ENCODE peak calls at places on chromosomes 3 and 15, in seven cellular contexts. L, V, W, M, A, U and T are unnamed samples. For H3F3A, the result is how much of the 10 kb centered on the place peaks cover.

GRCh38 chr3:39855517-39855916 is 46.1 kb downstream of the MYRIP start:
- DNase-seq in A (no peak), W (no peak), M (no peak), U (no peak), V (no peak), L (no peak), T (no peak)

GRCh38 chr3:4584537-4585249 is 91.5 kb downstream of the ITPR1 start:
- DNase-seq in V (no peak), M (no peak), W (peak), L (no peak), A (no peak), U (no peak), T (no peak)

GRCh38 chr3:148540266-148540665 is 157.4 kb upstream of the AGTR1 start:
- DNase-seq in W (no peak), U (no peak), V (no peak), L (no peak), A (no peak), M (no peak), T (no peak)

GRCh38 chr3:44000586-44000985 is 241.1 kb upstream of the TOPAZ1 start:
- DNase-seq in W (peak), V (no peak), M (peak), L (no peak), A (peak), U (no peak), T (no peak)

GRCh38 chr3:3081659-3082546 is 28.3 kb downstream of the IL5RA start:
- DNase-seq in U (no peak), M (no peak), V (no peak), A (no peak), L (peak), W (no peak), T (no peak)

GRCh38 chr15:39028069-39028468 is 463.5 kb upstream of the RASGRP1 start:
- DNase-seq in V (no peak), U (no peak), W (peak), L (no peak), A (peak), M (no peak), T (no peak)

GRCh38 chr3:172958565-172958964 is 182.5 kb downstream of the SPATA16 start:
- DNase-seq in W (no peak), M (no peak), A (no peak), V (no peak), L (no peak), U (no peak), T (no peak)

GRCh38 chr15:45704329-45705249 is 69.8 kb downstream of the SQOR start:
- DNase-seq in L (no peak), M (no peak), A (no peak), U (peak), W (peak), V (peak), T (peak)

GRCh38 chr3:66372681-66373350 is 128.0 kb downstream of the LRIG1 start:
- DNase-seq in U (no peak), L (no peak), W (peak), M (no peak), A (peak), V (peak), T (peak)

GRCh38 chr15:38899300-38899699 is 334.7 kb upstream of the RASGRP1 start:
- DNase-seq in W (peak), L (no peak), V (no peak), U (no peak), M (no peak), A (peak), T (no peak)

GRCh38 chr3:72997421-72997961 is 880 bp downstream of the PPP4R2 start:
- DNase-seq in W (peak), M (peak), V (peak), U (peak), A (peak), L (peak), T (peak)

GRCh38 chr3:127289646-127290575 is 2.1 kb upstream of the PRR20G start:
- DNase-seq in A (no peak), M (no peak), U (no peak), V (no peak), L (no peak), W (peak), T (no peak)

GRCh38 chr15:62482715-62483429 is 317.8 kb upstream of the C2CD4B start:
- DNase-seq in M (no peak), L (peak), U (peak), V (peak), A (peak), W (peak), T (peak)

GRCh38 chr15:70835415-70835814 is 18.5 kb downstream of the LARP6 start:
- DNase-seq in A (no peak), V (no peak), W (peak), L (no peak), M (no peak), U (peak), T (no peak)
- H3F3A ChIP-seq in A (under half), V (under half), W (half or more), L (under half), M (under half), U (under half), T (under half)

DNA sequence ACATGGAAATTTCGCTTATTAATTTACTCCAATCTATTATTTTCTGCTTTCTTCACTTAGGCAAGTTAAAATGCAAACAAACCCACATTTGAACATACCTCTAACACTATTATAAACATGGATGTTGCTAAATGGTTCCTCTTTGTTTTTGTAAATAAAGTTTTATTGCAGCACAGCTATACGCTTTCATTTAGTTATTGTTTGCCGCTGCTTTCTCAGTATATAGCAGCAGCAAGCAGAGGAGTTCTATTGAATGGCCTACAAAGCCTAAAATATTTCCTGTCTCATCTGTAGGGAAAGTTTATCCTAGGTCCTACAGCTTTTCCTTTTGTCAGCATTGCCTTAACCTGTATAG is 7.9 kb upstream of the CHD2 start:
- DNase-seq in A (no peak), M (no peak), W (no peak), V (no peak), L (no peak), U (no peak), T (no peak)
- H3F3A ChIP-seq in A (under half), M (half or more), W (half or more), V (half or more), L (under half), U (half or more), T (under half)

GRCh38 chr3:141399979-141400971 is 32.0 kb downstream of the ZBTB38 start:
- DNase-seq in M (no peak), W (peak), U (no peak), V (peak), L (peak), A (no peak), T (peak)

GRCh38 chr3:141401095-141401494 is 32.8 kb downstream of the ZBTB38 start:
- DNase-seq in U (no peak), A (no peak), V (no peak), L (peak), W (no peak), M (no peak), T (no peak)

GRCh38 chr3:141402476-141403171 is 34.3 kb downstream of the ZBTB38 start:
- DNase-seq in V (peak), W (peak), U (peak), M (no peak), A (peak), L (peak), T (peak)

GRCh38 chr3:141403576-141403975 is 35.3 kb downstream of the ZBTB38 start:
- DNase-seq in W (no peak), U (no peak), V (no peak), L (no peak), M (no peak), A (no peak), T (no peak)

DNA sequence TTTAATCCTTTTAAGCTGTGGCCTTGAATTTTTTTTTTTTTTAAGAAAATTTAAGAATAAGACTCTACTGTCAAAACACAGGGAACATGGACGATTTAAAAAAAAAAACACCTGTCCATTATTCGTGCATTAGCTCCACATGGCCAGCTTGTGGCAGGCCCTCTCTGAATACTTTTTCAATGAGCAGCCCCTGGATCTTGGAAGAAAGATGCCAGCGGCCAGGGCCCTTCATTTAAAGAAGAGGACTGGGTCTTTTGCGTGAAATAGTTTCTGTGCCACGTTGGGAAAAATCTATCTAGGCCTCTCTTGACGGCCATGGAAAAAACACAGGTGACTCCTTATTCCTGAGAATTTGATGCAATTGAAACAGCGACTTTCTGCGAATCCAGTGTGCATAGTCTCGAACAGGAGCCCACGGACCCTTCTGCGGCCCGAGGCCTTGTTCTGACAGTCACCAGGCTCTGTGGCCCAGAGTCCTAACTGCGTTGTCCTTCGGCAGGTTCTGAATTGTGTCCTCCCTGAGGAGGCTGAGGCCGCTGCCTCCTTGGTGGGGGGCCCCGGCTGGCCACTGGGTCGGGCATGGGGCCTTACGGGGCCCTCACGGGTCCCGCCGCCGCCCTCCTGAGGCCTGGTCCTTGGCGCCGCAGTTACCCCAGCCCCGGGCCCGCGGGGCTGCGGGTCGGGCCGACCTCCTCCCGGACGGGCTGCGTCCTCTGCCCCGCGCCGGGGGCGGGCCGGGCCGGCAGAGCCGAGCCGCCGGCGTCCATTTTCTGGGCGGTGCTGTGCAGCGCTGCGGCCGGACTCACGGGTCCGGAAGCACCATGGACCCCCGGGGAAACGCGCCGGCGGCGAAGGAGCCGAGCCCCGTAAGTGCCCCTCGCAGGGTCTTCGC is 33.5 kb downstream of the ZBTB38 start:
- DNase-seq in U (peak), W (peak), A (peak), M (no peak), L (peak), V (peak), T (peak)
- H3F3A ChIP-seq in U (under half), W (half or more), A (under half), M (under half), L (half or more), V (under half), T (under half)

GRCh38 chr3:13477946-13478345 is 2.2 kb upstream of the HDAC11 start:
- DNase-seq in U (no peak), V (no peak), M (no peak), A (no peak), W (no peak), L (no peak), T (no peak)

GRCh38 chr3:13482106-13482690 is 2.1 kb downstream of the HDAC11 start:
- DNase-seq in W (no peak), M (no peak), V (no peak), U (no peak), L (no peak), A (no peak), T (no peak)

GRCh38 chr3:13479332-13479581 is 849 bp upstream of the HDAC11 start:
- DNase-seq in V (peak), M (no peak), A (peak), W (peak), L (no peak), U (peak), T (peak)

GRCh38 chr3:13480340-13481318 is 523 bp downstream of the HDAC11 start:
- DNase-seq in V (no peak), A (no peak), W (peak), L (no peak), U (no peak), M (no peak), T (peak)

GRCh38 chr3:13479582-13480339 is at the start of gene HDAC11:
- DNase-seq in A (peak), L (peak), U (peak), M (peak), V (peak), W (peak), T (peak)
- H3F3A ChIP-seq in A (under half), L (under half), U (under half), M (under half), V (under half), W (under half), T (under half)

GRCh38 chr15:65655457-65655856 is 33.7 kb downstream of the SLC24A1 start:
- DNase-seq in V (no peak), U (peak), L (no peak), M (no peak), W (peak), A (no peak), T (no peak)

GRCh38 chr15:65663521-65663920 is 41.8 kb downstream of the SLC24A1 start:
- DNase-seq in V (no peak), M (no peak), L (no peak), A (no peak), U (no peak), W (no peak), T (no peak)

GRCh38 chr15:65659502-65660052 is 37.8 kb downstream of the SLC24A1 start:
- DNase-seq in L (no peak), V (no peak), A (peak), U (no peak), W (no peak), M (no peak), T (no peak)

GRCh38 chr15:65666257-65666656 is 44.5 kb downstream of the SLC24A1 start:
- DNase-seq in U (no peak), W (peak), L (no peak), A (peak), M (no peak), V (no peak), T (no peak)

DNA sequence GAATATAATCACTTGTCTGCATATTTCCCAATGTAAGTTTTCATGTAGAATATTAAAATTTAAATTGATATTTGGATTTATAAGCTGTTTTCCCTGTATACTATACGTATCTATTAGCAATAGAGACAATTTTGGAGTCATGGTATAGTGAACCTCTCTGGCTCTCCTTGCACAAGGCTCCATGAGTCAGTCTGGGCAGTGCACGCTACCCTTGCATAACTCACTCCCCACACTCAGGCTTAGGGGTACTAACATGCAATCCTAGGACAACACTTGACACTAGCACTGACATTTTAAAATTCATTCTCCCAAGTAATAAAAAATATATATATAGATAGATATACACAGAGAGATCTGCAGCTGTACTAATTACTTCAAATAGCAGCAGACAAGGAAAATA is 39.2 kb downstream of the SLC24A1 start:
- DNase-seq in W (peak), L (no peak), U (no peak), M (no peak), V (no peak), A (no peak), T (no peak)
- H3F3A ChIP-seq in W (under half), L (under half), U (under half), M (under half), V (under half), A (under half), T (under half)

GRCh38 chr3:187979543-187979942 is 174.4 kb upstream of the LPP start:
- DNase-seq in W (no peak), M (no peak), A (no peak), U (no peak), L (no peak), V (no peak), T (no peak)
- H3F3A ChIP-seq in W (under half), M (under half), A (under half), U (under half), L (under half), V (under half), T (under half)

GRCh38 chr3:133588784-133589465 is 15.4 kb downstream of the CDV3 start:
- DNase-seq in V (no peak), A (no peak), M (no peak), W (peak), L (no peak), U (no peak), T (no peak)

GRCh38 chr3:133578548-133579191 is 5.2 kb downstream of the CDV3 start:
- DNase-seq in W (peak), M (peak), U (peak), L (no peak), A (peak), V (peak), T (peak)

GRCh38 chr3:133588035-133588434 is 14.5 kb downstream of the CDV3 start:
- DNase-seq in L (no peak), U (no peak), V (no peak), M (no peak), A (no peak), W (no peak), T (no peak)

GRCh38 chr3:133583396-133583795 is 9.9 kb downstream of the CDV3 start:
- DNase-seq in U (no peak), M (no peak), A (no peak), L (no peak), V (no peak), W (no peak), T (no peak)
- H3F3A ChIP-seq in U (under half), M (half or more), A (under half), L (half or more), V (under half), W (half or more), T (under half)